ENCODE peak calls at places on chromosomes 1 and 21, in four cellular contexts. Y is aorta, W is uterus, L is GM23248. G is an unnamed sample.

GRCh38 chr1:59025201-59025600 is 241.4 kb upstream of the JUN start:
- DNase-seq in Y (no peak), L (peak; percentile 59), W (no peak), G (no peak)

GRCh38 chr1:84121360-84121759 is 22.7 kb upstream of the PRKACB start:
- DNase-seq in L (no peak), Y (no peak), W (no peak), G (no peak)

GRCh38 chr1:182408435-182409070 is 8.1 kb upstream of the TEDDM1 start:
- DNase-seq in L (no peak), W (no peak), Y (no peak), G (no peak)

GRCh38 chr1:64891440-64891815 is 74.9 kb downstream of the JAK1 start:
- DNase-seq in W (no peak), Y (no peak), L (peak; percentile 40), G (no peak)

GRCh38 chr1:22101995-22102394 is 40.9 kb downstream of the WNT4 start:
- DNase-seq in W (no peak), Y (no peak), L (no peak), G (no peak)

GRCh38 chr1:192070213-192070612 is 88.0 kb upstream of the RGS18 start:
- DNase-seq in W (no peak), Y (no peak), L (no peak), G (no peak)

GRCh38 chr1:150065184-150065871 is 2.2 kb upstream of the VPS45 start:
- DNase-seq in W (no peak), L (peak; percentile 79), Y (no peak), G (no peak)

GRCh38 chr1:201745023-201745422 is 83.9 kb upstream of the IPO9 start:
- DNase-seq in W (no peak), L (peak; percentile 91), Y (no peak), G (no peak)

GRCh38 chr1:235670157-235670776 is 20.7 kb upstream of the GNG4 start:
- DNase-seq in Y (no peak), L (no peak), W (no peak), G (no peak)

GRCh38 chr1:3772027-3772714 is 378 bp upstream of the SMIM1 start:
- DNase-seq in Y (peak; percentile 97), L (peak; percentile 70), W (peak; percentile 95), G (peak; percentile 87)

DNA sequence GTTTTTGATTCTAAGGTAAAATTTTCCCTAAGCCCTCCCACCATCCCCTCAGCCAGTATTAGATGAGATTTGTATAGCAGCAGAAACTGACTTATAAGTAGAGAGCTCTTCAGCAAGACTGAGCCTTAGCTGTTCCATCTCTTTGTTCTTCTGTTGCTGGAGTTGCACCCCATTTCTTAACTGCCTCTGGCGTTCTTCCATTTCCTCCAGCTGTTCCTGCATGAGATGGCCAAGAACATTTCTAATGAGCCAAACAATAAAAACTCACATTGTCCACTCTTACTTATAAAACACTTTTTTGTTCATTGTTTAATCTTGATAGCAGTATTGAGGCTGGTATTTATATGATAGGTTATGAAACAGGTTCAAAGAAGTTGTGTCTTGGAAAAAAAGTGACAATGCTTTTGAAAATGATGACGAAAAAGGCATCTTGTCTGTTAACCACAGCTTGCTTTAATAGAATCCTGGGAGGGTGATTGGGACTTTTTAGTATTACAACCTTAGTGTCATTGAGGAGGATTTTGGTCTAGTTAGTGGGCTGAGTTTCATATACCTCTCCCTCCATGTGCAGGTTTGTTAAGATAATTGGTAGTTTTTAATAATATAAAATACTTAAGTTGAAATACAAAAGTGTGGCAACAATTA is 18.3 kb downstream of the SYNC start:
- DNase-seq in W (peak; percentile 71), L (peak; percentile 64), Y (no peak), G (peak; percentile 59)
- H3K36me3 ChIP-seq in W (no peaks in the 10 kb centered on the region), L (peaks cover 66% of the 10 kb centered on the region), Y (no peaks in the 10 kb centered on the region), G (peaks cover 37% of the 10 kb centered on the region)

GRCh38 chr1:184078564-184079107 is 27.1 kb downstream of the TSEN15 start:
- DNase-seq in W (no peak), L (no peak), Y (no peak), G (no peak)
- H3K27ac ChIP-seq in W (peak overlapping the region; percentile 58), L (no peak overlapping the region), Y (no peak overlapping the region), G (no peak overlapping the region)

GRCh38 chr1:231478386-231478785 is 50.1 kb upstream of the TSNAX start:
- DNase-seq in Y (no peak), W (no peak), L (no peak), G (no peak)
- H3K4me1 ChIP-seq in Y (no peaks in the 10 kb centered on the region), W (no peaks in the 10 kb centered on the region), L (no peaks in the 10 kb centered on the region), G (no peaks in the 10 kb centered on the region)

GRCh38 chr1:76101534-76101933 is 27.0 kb downstream of the ST6GALNAC3 start:
- DNase-seq in L (no peak), W (no peak), Y (no peak), G (no peak)
- H3K36me3 ChIP-seq in L (no peaks in the 10 kb centered on the region), W (no peaks in the 10 kb centered on the region), Y (no peaks in the 10 kb centered on the region), G (no peaks in the 10 kb centered on the region)

GRCh38 chr1:14982029-14982428 is 171.5 kb upstream of the TMEM51 start:
- DNase-seq in L (no peak), Y (no peak), W (no peak), G (no peak)
- H3K27ac ChIP-seq in L (no peak overlapping the region), Y (no peak overlapping the region), W (no peak overlapping the region), G (no peak overlapping the region)

DNA sequence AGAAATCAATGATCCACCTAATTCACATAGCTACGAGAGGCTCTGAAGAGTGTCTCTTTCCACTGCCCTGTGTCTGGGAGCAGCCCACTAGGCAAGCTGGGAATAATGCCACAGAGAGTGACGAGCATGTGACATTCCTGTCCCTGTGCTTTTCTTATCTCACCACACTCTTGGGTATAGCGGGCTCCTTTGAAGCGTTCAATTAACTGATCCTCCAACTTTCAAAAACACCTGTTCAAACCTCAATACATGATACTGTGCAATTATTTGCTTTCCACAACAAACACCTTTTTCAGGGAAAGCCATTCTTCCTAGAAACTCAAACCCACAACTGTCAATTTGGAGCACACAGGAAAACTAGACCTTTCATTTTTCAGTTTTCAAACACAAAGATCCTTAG is 43.4 kb downstream of the PLPP3 start:
- DNase-seq in L (no peak), W (no peak), Y (no peak), G (no peak)
- H3K4me1 ChIP-seq in L (no peaks in the 10 kb centered on the region), W (peaks cover 5% of the 10 kb centered on the region), Y (peaks cover 6% of the 10 kb centered on the region), G (no peaks in the 10 kb centered on the region)

DNA sequence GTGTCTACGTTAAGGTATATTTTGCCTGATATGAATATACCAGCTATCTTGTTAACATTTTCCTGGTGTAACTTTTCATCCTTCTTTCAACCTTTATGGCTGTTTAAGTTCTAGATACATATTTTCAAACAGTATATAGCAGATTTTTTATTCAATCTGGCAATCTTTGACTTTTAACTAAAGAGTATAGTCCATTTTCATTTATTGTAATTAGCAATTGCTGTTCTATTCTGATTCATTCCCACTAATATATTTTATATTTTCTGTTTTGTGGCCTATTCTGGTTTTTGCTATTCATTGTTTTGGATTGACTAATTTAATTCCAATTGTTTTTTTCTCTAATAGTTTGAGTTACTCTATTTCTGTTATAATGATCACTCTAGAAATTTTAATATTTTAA is 7.3 kb upstream of the C1orf162 start:
- DNase-seq in Y (no peak), L (no peak), W (no peak), G (no peak)
- H3K36me3 ChIP-seq in Y (peaks cover 9% of the 10 kb centered on the region), L (peaks cover 16% of the 10 kb centered on the region), W (no peaks in the 10 kb centered on the region), G (peaks cover 51% of the 10 kb centered on the region)

GRCh38 chr1:223622132-223622842 is 43.2 kb downstream of the CAPN8 start:
- DNase-seq in W (no peak), L (no peak), Y (no peak), G (peak; percentile 44)

GRCh38 chr1:223631367-223631977 is 34.0 kb downstream of the CAPN8 start:
- DNase-seq in L (peak; percentile 13), W (no peak), Y (no peak), G (peak; percentile 11)

GRCh38 chr1:223628858-223629257 is 36.6 kb downstream of the CAPN8 start:
- DNase-seq in L (no peak), Y (no peak), W (no peak), G (no peak)

GRCh38 chr1:223628233-223628632 is 37.3 kb downstream of the CAPN8 start:
- DNase-seq in Y (peak; percentile 57), L (peak; percentile 71), W (no peak), G (peak; percentile 59)
- H3K27ac ChIP-seq in Y (no peak overlapping the region), L (no peak overlapping the region), W (no peak overlapping the region), G (no peak overlapping the region)

DNA sequence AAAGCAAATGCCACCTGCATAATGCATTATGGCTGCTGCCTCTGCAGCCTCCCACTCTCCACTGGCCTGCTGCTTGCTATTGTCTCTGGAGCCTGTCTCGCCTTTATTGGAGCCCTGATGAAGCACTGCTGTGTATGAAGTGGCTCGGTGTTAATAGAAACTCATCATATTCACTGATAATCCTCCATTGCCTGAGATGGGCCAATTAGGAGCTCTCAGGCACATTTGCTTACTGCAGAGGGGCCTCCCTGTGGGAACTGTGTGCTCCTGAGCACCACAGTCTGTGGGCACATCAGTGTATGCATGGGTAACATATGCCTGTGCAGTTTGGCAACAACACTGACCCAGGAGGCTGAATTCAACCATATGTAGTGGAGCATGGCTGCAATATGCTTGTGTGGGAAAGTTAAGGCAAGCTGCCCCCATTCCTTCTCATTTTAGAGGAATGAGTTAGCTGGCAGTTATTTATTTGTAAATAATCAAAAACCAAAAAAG is 11.7 kb upstream of the FMOD start:
- DNase-seq in L (no peak), W (no peak), Y (no peak), G (no peak)
- H3K4me1 ChIP-seq in L (peaks cover 12% of the 10 kb centered on the region), W (peaks cover 4% of the 10 kb centered on the region), Y (no peaks in the 10 kb centered on the region), G (peaks cover 11% of the 10 kb centered on the region)

DNA sequence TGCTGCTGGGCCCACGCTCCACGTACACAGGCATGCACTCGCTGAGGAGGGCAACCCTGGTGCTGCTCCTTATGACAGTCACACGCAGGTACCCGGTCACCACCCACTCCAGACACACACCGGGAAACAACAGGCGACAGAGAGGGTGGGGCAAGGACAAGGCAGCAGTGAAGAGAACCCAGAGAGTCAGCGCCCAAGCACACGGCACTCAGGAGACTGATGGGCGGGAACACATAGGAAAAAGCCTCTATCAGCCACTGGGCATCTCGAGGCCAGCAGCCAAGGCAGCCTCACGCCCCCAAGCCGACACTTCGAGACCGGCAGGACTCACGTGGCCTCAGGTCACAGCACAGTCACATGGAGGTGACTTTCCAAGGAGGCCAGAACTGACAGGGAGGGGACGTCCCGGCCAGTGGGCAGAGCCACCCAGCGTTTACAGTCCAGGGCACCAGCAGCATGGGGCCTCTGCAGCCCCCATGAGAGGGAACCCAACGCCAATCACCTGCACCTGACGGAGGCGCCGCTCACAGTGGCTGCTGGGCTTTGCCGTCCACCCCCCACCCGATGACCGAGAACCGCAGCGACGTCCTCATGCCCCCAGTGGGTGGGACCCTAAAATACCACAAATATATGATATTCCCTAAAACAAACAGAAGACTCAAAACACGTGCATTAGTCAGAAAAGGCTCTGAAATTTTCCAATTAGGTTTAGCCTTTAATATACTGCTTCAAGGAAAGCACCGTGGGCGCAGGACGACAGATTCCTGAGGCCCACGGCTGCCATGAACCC is 19.7 kb downstream of the PTTG1IP start:
- DNase-seq in Y (peak; percentile 42), W (no peak), L (no peak), G (no peak)
- H3K36me3 ChIP-seq in Y (peaks cover 13% of the 10 kb centered on the region), W (no peaks in the 10 kb centered on the region), L (peaks cover 64% of the 10 kb centered on the region), G (peaks cover 75% of the 10 kb centered on the region)

G was measured in tibial artery.